ENCODE peak calls at places on chromosomes 4 and X, in nine cellular contexts. One of them, this sample, is unnamed.

GRCh38 chr4:48173055-48173991 is 39.3 kb upstream of the TXK start:
- DNase-seq in pancreas: no peak
- DNase-seq in hepatic stellate cell: peak
- DNase-seq in cardiac fibroblast: peak
- DNase-seq in glomerular endothelial cell: no peak
- DNase-seq in M059J: peak
- DNase-seq in MCF 10A: peak
- DNase-seq in colonic mucosa: no peak
- DNase-seq in AG09309: peak
- DNase-seq in this sample: peak

GRCh38 chr4:32226201-32226600 is 1506.0 kb downstream of the PCDH7 start:
- DNase-seq in pancreas: no peak
- DNase-seq in hepatic stellate cell: no peak
- DNase-seq in cardiac fibroblast: peak
- DNase-seq in glomerular endothelial cell: no peak
- DNase-seq in M059J: no peak
- DNase-seq in MCF 10A: no peak
- DNase-seq in colonic mucosa: no peak
- DNase-seq in AG09309: no peak
- DNase-seq in this sample: peak

GRCh38 chr4:3770323-3771166 is 4.4 kb downstream of the ADRA2C start:
- DNase-seq in pancreas: peak
- DNase-seq in hepatic stellate cell: no peak
- DNase-seq in cardiac fibroblast: no peak
- DNase-seq in glomerular endothelial cell: no peak
- DNase-seq in M059J: no peak
- DNase-seq in MCF 10A: no peak
- DNase-seq in colonic mucosa: no peak
- DNase-seq in AG09309: no peak
- DNase-seq in this sample: no peak

GRCh38 chr4:24794916-24795665 is at the start of gene SOD3:
- DNase-seq in pancreas: peak
- DNase-seq in hepatic stellate cell: peak
- DNase-seq in cardiac fibroblast: peak
- DNase-seq in glomerular endothelial cell: no peak
- DNase-seq in M059J: peak
- DNase-seq in MCF 10A: no peak
- DNase-seq in colonic mucosa: peak
- DNase-seq in AG09309: peak
- DNase-seq in this sample: peak

GRCh38 chr4:72468904-72469502 is 100.0 kb downstream of the ADAMTS3 start:
- DNase-seq in pancreas: no peak
- DNase-seq in hepatic stellate cell: no peak
- DNase-seq in cardiac fibroblast: peak
- DNase-seq in glomerular endothelial cell: peak
- DNase-seq in M059J: peak
- DNase-seq in MCF 10A: peak
- DNase-seq in colonic mucosa: no peak
- DNase-seq in AG09309: no peak
- DNase-seq in this sample: peak

GRCh38 chr4:169823685-169824084 is 65.9 kb upstream of the HPF1 start:
- DNase-seq in pancreas: no peak
- DNase-seq in hepatic stellate cell: peak
- DNase-seq in cardiac fibroblast: peak
- DNase-seq in glomerular endothelial cell: peak
- DNase-seq in M059J: peak
- DNase-seq in MCF 10A: peak
- DNase-seq in colonic mucosa: no peak
- DNase-seq in AG09309: no peak
- DNase-seq in this sample: peak

GRCh38 chr4:124288706-124289486 is 423.6 kb downstream of the ANKRD50 start:
- DNase-seq in pancreas: no peak
- DNase-seq in hepatic stellate cell: no peak
- DNase-seq in cardiac fibroblast: no peak
- DNase-seq in glomerular endothelial cell: no peak
- DNase-seq in M059J: no peak
- DNase-seq in MCF 10A: no peak
- DNase-seq in colonic mucosa: no peak
- DNase-seq in AG09309: no peak
- DNase-seq in this sample: peak

GRCh38 chr4:102483120-102483519 is 18.0 kb upstream of the NFKB1 start:
- DNase-seq in pancreas: peak
- DNase-seq in hepatic stellate cell: no peak
- DNase-seq in cardiac fibroblast: no peak
- DNase-seq in glomerular endothelial cell: no peak
- DNase-seq in M059J: no peak
- DNase-seq in MCF 10A: no peak
- DNase-seq in colonic mucosa: no peak
- DNase-seq in AG09309: no peak
- DNase-seq in this sample: no peak

GRCh38 chrX:17706676-17707075 is 30.6 kb upstream of the SCML1 start:
- DNase-seq in pancreas: no peak
- DNase-seq in hepatic stellate cell: peak
- DNase-seq in cardiac fibroblast: peak
- DNase-seq in glomerular endothelial cell: no peak
- DNase-seq in M059J: peak
- DNase-seq in MCF 10A: peak
- DNase-seq in colonic mucosa: no peak
- DNase-seq in AG09309: peak
- DNase-seq in this sample: peak

GRCh38 chr4:55768291-55768690 is 51.3 kb upstream of the EXOC1L start:
- DNase-seq in pancreas: no peak
- DNase-seq in hepatic stellate cell: peak
- DNase-seq in cardiac fibroblast: peak
- DNase-seq in glomerular endothelial cell: no peak
- DNase-seq in M059J: peak
- DNase-seq in MCF 10A: peak
- DNase-seq in colonic mucosa: no peak
- DNase-seq in AG09309: peak
- DNase-seq in this sample: peak

GRCh38 chr4:98253499-98253898 is 7.7 kb upstream of the RAP1GDS1 start:
- DNase-seq in pancreas: no peak
- DNase-seq in hepatic stellate cell: no peak
- DNase-seq in cardiac fibroblast: no peak
- DNase-seq in glomerular endothelial cell: no peak
- DNase-seq in M059J: no peak
- DNase-seq in MCF 10A: no peak
- DNase-seq in colonic mucosa: no peak
- DNase-seq in AG09309: no peak
- DNase-seq in this sample: no peak

GRCh38 chr4:78308517-78308916 is 243.1 kb upstream of the ANXA3 start:
- DNase-seq in pancreas: no peak
- DNase-seq in hepatic stellate cell: no peak
- DNase-seq in cardiac fibroblast: no peak
- DNase-seq in glomerular endothelial cell: no peak
- DNase-seq in M059J: no peak
- DNase-seq in MCF 10A: no peak
- DNase-seq in colonic mucosa: no peak
- DNase-seq in AG09309: no peak
- DNase-seq in this sample: peak

GRCh38 chr4:6480532-6481088 is 8.2 kb upstream of the PPP2R2C start:
- DNase-seq in pancreas: no peak
- DNase-seq in hepatic stellate cell: no peak
- DNase-seq in cardiac fibroblast: no peak
- DNase-seq in glomerular endothelial cell: no peak
- DNase-seq in M059J: no peak
- DNase-seq in MCF 10A: no peak
- DNase-seq in colonic mucosa: peak
- DNase-seq in AG09309: no peak
- DNase-seq in this sample: peak

GRCh38 chr4:12852338-12853307 is 631.5 kb downstream of the RAB28 start:
- DNase-seq in pancreas: no peak
- DNase-seq in hepatic stellate cell: peak
- DNase-seq in cardiac fibroblast: peak
- DNase-seq in glomerular endothelial cell: peak
- DNase-seq in M059J: peak
- DNase-seq in MCF 10A: peak
- DNase-seq in colonic mucosa: peak
- DNase-seq in AG09309: peak
- DNase-seq in this sample: peak

GRCh38 chr4:40525811-40526598 is 103.7 kb downstream of the RBM47 start:
- DNase-seq in pancreas: no peak
- DNase-seq in hepatic stellate cell: no peak
- DNase-seq in cardiac fibroblast: peak
- DNase-seq in glomerular endothelial cell: no peak
- DNase-seq in M059J: peak
- DNase-seq in MCF 10A: peak
- DNase-seq in colonic mucosa: no peak
- DNase-seq in AG09309: peak
- DNase-seq in this sample: peak

GRCh38 chrX:114580336-114580735 is 3.5 kb upstream of the HTR2C start:
- DNase-seq in pancreas: no peak
- DNase-seq in hepatic stellate cell: no peak
- DNase-seq in cardiac fibroblast: no peak
- DNase-seq in glomerular endothelial cell: no peak
- DNase-seq in M059J: no peak
- DNase-seq in MCF 10A: peak
- DNase-seq in colonic mucosa: no peak
- DNase-seq in AG09309: no peak
- DNase-seq in this sample: no peak

GRCh38 chr4:40573593-40574311 is 55.9 kb downstream of the RBM47 start:
- DNase-seq in pancreas: no peak
- DNase-seq in hepatic stellate cell: no peak
- DNase-seq in cardiac fibroblast: no peak
- DNase-seq in glomerular endothelial cell: no peak
- DNase-seq in M059J: no peak
- DNase-seq in MCF 10A: no peak
- DNase-seq in colonic mucosa: no peak
- DNase-seq in AG09309: no peak
- DNase-seq in this sample: no peak

GRCh38 chr4:182531555-182532162 is 288.5 kb downstream of the TENM3 start:
- DNase-seq in pancreas: no peak
- DNase-seq in hepatic stellate cell: no peak
- DNase-seq in cardiac fibroblast: no peak
- DNase-seq in glomerular endothelial cell: no peak
- DNase-seq in M059J: peak
- DNase-seq in MCF 10A: no peak
- DNase-seq in colonic mucosa: no peak
- DNase-seq in AG09309: no peak
- DNase-seq in this sample: peak

GRCh38 chrX:10756365-10756915 is 136.1 kb upstream of the MID1 start:
- DNase-seq in pancreas: no peak
- DNase-seq in hepatic stellate cell: peak
- DNase-seq in cardiac fibroblast: peak
- DNase-seq in glomerular endothelial cell: peak
- DNase-seq in M059J: peak
- DNase-seq in MCF 10A: peak
- DNase-seq in colonic mucosa: no peak
- DNase-seq in AG09309: no peak
- DNase-seq in this sample: peak

GRCh38 chr4:105895609-105896460 is 564 bp downstream of the NPNT start:
- DNase-seq in pancreas: peak
- DNase-seq in hepatic stellate cell: peak
- DNase-seq in cardiac fibroblast: peak
- DNase-seq in glomerular endothelial cell: no peak
- DNase-seq in M059J: peak
- DNase-seq in MCF 10A: no peak
- DNase-seq in colonic mucosa: peak
- DNase-seq in AG09309: no peak
- DNase-seq in this sample: no peak

GRCh38 chr4:109389367-109390118 is 44.1 kb upstream of the SEC24B start:
- DNase-seq in pancreas: no peak
- DNase-seq in hepatic stellate cell: no peak
- DNase-seq in cardiac fibroblast: no peak
- DNase-seq in glomerular endothelial cell: no peak
- DNase-seq in M059J: no peak
- DNase-seq in MCF 10A: no peak
- DNase-seq in colonic mucosa: no peak
- DNase-seq in AG09309: no peak
- DNase-seq in this sample: no peak

GRCh38 chr4:18842431-18842830 is 820.9 kb upstream of the LCORL start:
- DNase-seq in pancreas: no peak
- DNase-seq in hepatic stellate cell: no peak
- DNase-seq in cardiac fibroblast: no peak
- DNase-seq in glomerular endothelial cell: no peak
- DNase-seq in M059J: no peak
- DNase-seq in MCF 10A: no peak
- DNase-seq in colonic mucosa: no peak
- DNase-seq in AG09309: no peak
- DNase-seq in this sample: no peak

GRCh38 chrX:129693343-129693742 is 38.6 kb upstream of the APLN start:
- DNase-seq in pancreas: no peak
- DNase-seq in hepatic stellate cell: no peak
- DNase-seq in cardiac fibroblast: no peak
- DNase-seq in glomerular endothelial cell: no peak
- DNase-seq in M059J: no peak
- DNase-seq in MCF 10A: no peak
- DNase-seq in colonic mucosa: no peak
- DNase-seq in AG09309: no peak
- DNase-seq in this sample: no peak

GRCh38 chr4:76989391-76990061 is 40.0 kb downstream of the SEPTIN11 start:
- DNase-seq in pancreas: no peak
- DNase-seq in hepatic stellate cell: no peak
- DNase-seq in cardiac fibroblast: no peak
- DNase-seq in glomerular endothelial cell: no peak
- DNase-seq in M059J: peak
- DNase-seq in MCF 10A: no peak
- DNase-seq in colonic mucosa: no peak
- DNase-seq in AG09309: no peak
- DNase-seq in this sample: no peak

GRCh38 chr4:14877246-14878220 is 124.7 kb upstream of the CPEB2 start:
- DNase-seq in pancreas: no peak
- DNase-seq in hepatic stellate cell: no peak
- DNase-seq in cardiac fibroblast: no peak
- DNase-seq in glomerular endothelial cell: no peak
- DNase-seq in M059J: no peak
- DNase-seq in MCF 10A: no peak
- DNase-seq in colonic mucosa: no peak
- DNase-seq in AG09309: no peak
- DNase-seq in this sample: peak

GRCh38 chrX:105191878-105192277 is 28.6 kb downstream of the TEX13A start:
- DNase-seq in pancreas: no peak
- DNase-seq in hepatic stellate cell: peak
- DNase-seq in cardiac fibroblast: peak
- DNase-seq in glomerular endothelial cell: no peak
- DNase-seq in M059J: peak
- DNase-seq in MCF 10A: peak
- DNase-seq in colonic mucosa: no peak
- DNase-seq in AG09309: no peak
- DNase-seq in this sample: peak

GRCh38 chr4:102815981-102816380 is 11.4 kb downstream of the UBE2D3 start:
- DNase-seq in pancreas: no peak
- DNase-seq in hepatic stellate cell: peak
- DNase-seq in cardiac fibroblast: peak
- DNase-seq in glomerular endothelial cell: no peak
- DNase-seq in M059J: peak
- DNase-seq in MCF 10A: peak
- DNase-seq in colonic mucosa: no peak
- DNase-seq in AG09309: peak
- DNase-seq in this sample: peak

GRCh38 chrX:55279832-55280231 is 15.1 kb upstream of the PAGE3 start:
- DNase-seq in pancreas: no peak
- DNase-seq in hepatic stellate cell: no peak
- DNase-seq in cardiac fibroblast: no peak
- DNase-seq in glomerular endothelial cell: no peak
- DNase-seq in M059J: no peak
- DNase-seq in MCF 10A: no peak
- DNase-seq in colonic mucosa: no peak
- DNase-seq in AG09309: no peak
- DNase-seq in this sample: no peak

GRCh38 chr4:109820563-109820962 is 5.0 kb downstream of the GAR1 start:
- DNase-seq in pancreas: no peak
- DNase-seq in hepatic stellate cell: no peak
- DNase-seq in cardiac fibroblast: peak
- DNase-seq in glomerular endothelial cell: no peak
- DNase-seq in M059J: no peak
- DNase-seq in MCF 10A: peak
- DNase-seq in colonic mucosa: no peak
- DNase-seq in AG09309: peak
- DNase-seq in this sample: no peak

GRCh38 chrX:2635366-2635765 is 55.7 kb upstream of the CD99 start:
- DNase-seq in pancreas: no peak
- DNase-seq in hepatic stellate cell: no peak
- DNase-seq in cardiac fibroblast: no peak
- DNase-seq in glomerular endothelial cell: no peak
- DNase-seq in M059J: no peak
- DNase-seq in MCF 10A: no peak
- DNase-seq in colonic mucosa: no peak
- DNase-seq in AG09309: no peak
- DNase-seq in this sample: no peak

GRCh38 chr4:10532155-10532554 is 74.9 kb upstream of the ZNF518B start:
- DNase-seq in pancreas: no peak
- DNase-seq in hepatic stellate cell: no peak
- DNase-seq in cardiac fibroblast: no peak
- DNase-seq in glomerular endothelial cell: no peak
- DNase-seq in M059J: no peak
- DNase-seq in MCF 10A: no peak
- DNase-seq in colonic mucosa: no peak
- DNase-seq in AG09309: no peak
- DNase-seq in this sample: no peak

This sample was measured in renal cortical epithelial cell.